ENCODE peak calls at places on chromosomes 12 and 14, in five cellular contexts. T is M059J; I is CD4-positive, CD25-positive, alpha-beta regulatory T cell; N is cardiac septum; D is stimulated activated CD8-positive, alpha-beta memory T cell treated with anti-CD3 and anti-CD28 coated beads, Interleukin-15, amount 100 ng/mL, for 24 hours. B is an unnamed sample.

GRCh38 chr12:26884765-26885576 is 52.0 kb upstream of the ITPR2 start:
- DNase-seq in T (peak; percentile 76), I (peak; percentile 71), N (peak; percentile 88), D (peak; percentile 47), B (no peak)

GRCh38 chr12:83945871-83946270 is 966.7 kb downstream of the SLC6A15 start:
- DNase-seq in T (no peak), I (no peak), N (no peak), D (no peak), B (no peak)

GRCh38 chr12:48816148-48816854 is 2.0 kb upstream of the CACNB3 start:
- DNase-seq in T (peak; percentile 40), I (no peak), N (no peak), D (no peak), B (no peak)

GRCh38 chr14:41993687-41994086 is 387.0 kb downstream of the LRFN5 start:
- DNase-seq in T (no peak), I (no peak), N (no peak), D (no peak), B (no peak)

GRCh38 chr12:55142896-55143870 is 17.0 kb downstream of the OR9K2 start:
- DNase-seq in T (peak; percentile 53), I (peak; percentile 9), N (no peak), D (no peak), B (no peak)

GRCh38 chr14:61453103-61453767 is 131.9 kb downstream of the PRKCH start:
- DNase-seq in T (no peak), I (no peak), N (no peak), D (no peak), B (no peak)

GRCh38 chr12:27523305-27523641 is 733 bp upstream of the PPFIBP1 start:
- DNase-seq in T (no peak), I (no peak), N (no peak), D (no peak), B (no peak)

GRCh38 chr12:46218509-46219095 is 50.2 kb downstream of the SLC38A1 start:
- DNase-seq in T (no peak), I (no peak), N (no peak), D (no peak), B (no peak)

GRCh38 chr14:68676511-68676943 is 116.3 kb downstream of the ZFP36L1 start:
- DNase-seq in T (no peak), I (no peak), N (peak; percentile 35), D (no peak), B (no peak)

GRCh38 chr12:58959639-58960300 is 39.5 kb upstream of the LRIG3 start:
- DNase-seq in T (no peak), I (no peak), N (no peak), D (no peak), B (no peak)

GRCh38 chr12:2783936-2784600 is 10.7 kb upstream of the FKBP4 start:
- DNase-seq in T (peak; percentile 34), I (peak; percentile 17), N (peak; percentile 86), D (no peak), B (no peak)

GRCh38 chr14:85587152-85587697 is 57.3 kb downstream of the FLRT2 start:
- DNase-seq in T (peak; percentile 16), I (no peak), N (no peak), D (no peak), B (no peak)

B was measured in vagina.